ENCODE peak calls at places on chromosomes 7 and 10, in four cellular contexts. E, G, N and F are unnamed samples.

GRCh38 chr10:77392851-77393250 is 244.8 kb downstream of the KCNMA1 start:
- DNase-seq in N (no peak), E (no peak), G (no peak), F (no peak)

GRCh38 chr10:10824611-10825148 is 193.0 kb upstream of the CELF2 start:
- DNase-seq in E (no peak), G (peak), N (no peak), F (no peak)

GRCh38 chr7:6641305-6642035 is 4.4 kb downstream of the ZNF316 start:
- DNase-seq in G (no peak), N (no peak), E (no peak), F (no peak)

GRCh38 chr7:5523052-5523711 is 99.5 kb upstream of the TNRC18 start:
- DNase-seq in N (no peak), E (no peak), G (no peak), F (no peak)

GRCh38 chr7:116957874-116958273 is 4.6 kb downstream of the ST7 start:
- DNase-seq in E (peak), N (no peak), G (no peak), F (peak)

GRCh38 chr7:142478479-142479220 is 220.8 kb upstream of the PRSS58 start:
- DNase-seq in E (peak), N (peak), G (no peak), F (peak)

GRCh38 chr10:33215154-33215553 is 119.3 kb downstream of the NRP1 start:
- DNase-seq in G (no peak), E (no peak), N (no peak), F (no peak)

GRCh38 chr10:112915590-112916572 is 34.2 kb upstream of the TCF7L2 start:
- DNase-seq in G (no peak), N (peak), E (no peak), F (no peak)

GRCh38 chr7:14973712-14974428 is 71.3 kb upstream of the DGKB start:
- DNase-seq in N (no peak), E (no peak), G (no peak), F (no peak)

GRCh38 chr10:114024876-114025609 is 18.6 kb upstream of the ADRB1 start:
- DNase-seq in G (no peak), E (peak), N (no peak), F (peak)

GRCh38 chr10:42985436-42986316 is 91.2 kb upstream of the RET start:
- DNase-seq in G (no peak), N (no peak), E (no peak), F (no peak)

GRCh38 chr10:92219516-92219915 is 71.4 kb downstream of the CPEB3 start:
- DNase-seq in N (no peak), G (no peak), E (no peak), F (no peak)

GRCh38 chr10:127418536-127419168 is 130.5 kb upstream of the NPS start:
- DNase-seq in G (peak), E (no peak), N (no peak), F (no peak)

GRCh38 chr7:142508251-142508650 is 241.0 kb upstream of the PRSS1 start:
- DNase-seq in E (no peak), G (no peak), N (no peak), F (no peak)

GRCh38 chr10:114714281-114714741 is 56.2 kb upstream of the ABLIM1 start:
- DNase-seq in N (no peak), G (peak), E (no peak), F (no peak)

GRCh38 chr10:132508497-132509443 is 28.8 kb upstream of the INPP5A start:
- DNase-seq in E (no peak), N (peak), G (peak), F (no peak)

GRCh38 chr7:98187138-98187502 is 24.1 kb upstream of the BHLHA15 start:
- DNase-seq in E (no peak), G (no peak), N (no peak), F (no peak)

GRCh38 chr10:71502221-71502620 is 105.5 kb downstream of the CDH23 start:
- DNase-seq in N (no peak), G (no peak), E (no peak), F (no peak)

GRCh38 chr7:65295409-65295808 is 78.2 kb upstream of the ZNF92 start:
- DNase-seq in E (no peak), N (no peak), G (no peak), F (peak)

GRCh38 chr10:79562135-79562756 is 2.0 kb upstream of the SFTPA2 start:
- DNase-seq in N (peak), G (peak), E (peak), F (peak)

GRCh38 chr7:5225616-5226290 is 35.7 kb downstream of the WIPI2 start:
- DNase-seq in N (no peak), E (no peak), G (no peak), F (no peak)

GRCh38 chr10:47374611-47375536 is 9.2 kb downstream of the ZNF488 start:
- DNase-seq in G (no peak), E (no peak), N (no peak), F (no peak)

GRCh38 chr10:97822261-97822687 is 27.4 kb upstream of the GOLGA7B start:
- DNase-seq in E (no peak), G (no peak), N (peak), F (no peak)

GRCh38 chr10:23694446-23694920 is 255.6 kb downstream of the OTUD1 start:
- DNase-seq in E (no peak), N (no peak), G (no peak), F (no peak)

GRCh38 chr7:99789441-99790070 is 5.6 kb upstream of the CYP3A4 start:
- DNase-seq in E (no peak), N (no peak), G (no peak), F (no peak)

GRCh38 chr10:43294241-43294658 is 27.4 kb upstream of the RASGEF1A start:
- DNase-seq in G (no peak), N (no peak), E (no peak), F (no peak)

GRCh38 chr7:36651404-36651803 is 72.9 kb downstream of the AOAH start:
- DNase-seq in G (no peak), E (no peak), N (no peak), F (no peak)

GRCh38 chr10:114767589-114768393 is 53.8 kb upstream of the FHIP2A start:
- DNase-seq in E (no peak), G (peak), N (peak), F (no peak)